ENCODE peak calls at places on chromosomes 6 and 20, in six cellular contexts. C is LoVo; B is NCI-H524; S is mesothelial cell of epicardium; L is activated naive CD4-positive, alpha-beta T cell treated with anti-CD3 and anti-CD28 coated beads, Interleukin-2, amount 50 U/mL, for 72 hours; F is progenitor cell of endocrine pancreas. O is an unnamed sample.

GRCh38 chr20:1752045-1752444 is 94.5 kb upstream of the SIRPG start:
- DNase-seq in C (no peak), S (no peak), F (no peak), B (no peak), L (no peak), O (no peak)

GRCh38 chr20:35883778-35884540 is 70.3 kb downstream of the SCAND1 start:
- DNase-seq in B (peak), S (peak), F (peak), C (peak), L (peak), O (peak)

GRCh38 chr6:149473080-149474052 is 11.4 kb downstream of the ZC3H12D start:
- DNase-seq in L (no peak), F (no peak), B (peak), C (peak), S (no peak), O (no peak)

GRCh38 chr6:136225496-136225895 is 24.6 kb downstream of the MTFR2 start:
- DNase-seq in L (peak), C (no peak), B (no peak), F (no peak), S (no peak), O (no peak)

GRCh38 chr6:38350882-38351281 is 288.8 kb downstream of the BTBD9 start:
- DNase-seq in S (no peak), C (no peak), L (no peak), B (no peak), F (no peak), O (no peak)

GRCh38 chr20:6707231-6707870 is 60.1 kb upstream of the BMP2 start:
- DNase-seq in L (no peak), B (no peak), F (no peak), S (no peak), C (no peak), O (no peak)

GRCh38 chr20:33686008-33686983 is at the start of gene E2F1:
- DNase-seq in L (peak), F (peak), B (peak), C (peak), S (peak), O (peak)

GRCh38 chr20:9572690-9573089 is 58.3 kb downstream of the LAMP5 start:
- DNase-seq in F (no peak), C (no peak), L (no peak), B (no peak), S (no peak), O (no peak)

GRCh38 chr20:34560141-34560523 is 1.6 kb downstream of the MAP1LC3A start:
- DNase-seq in B (no peak), S (no peak), F (no peak), L (no peak), C (no peak), O (no peak)

GRCh38 chr20:39553120-39553519 is 591.0 kb downstream of the DHX35 start:
- DNase-seq in L (no peak), B (no peak), F (no peak), S (no peak), C (no peak), O (no peak)